ENCODE peak calls at places on chromosomes 13 and 19, in four cellular contexts. J, S, T and L are unnamed samples. For H4K20me1, the result is how much of the 10 kb centered on the place peaks cover.

GRCh38 chr13:37621811-37622361 is 23.3 kb upstream of the POSTN start:
- DNase-seq in T (no peak), S (no peak), J (no peak), L (no peak)

GRCh38 chr13:44013666-44014291 is 134.1 kb downstream of the LACC1 start:
- DNase-seq in S (no peak), T (no peak), J (no peak), L (no peak)

GRCh38 chr19:40523322-40524047 is 53.2 kb upstream of the SHKBP1 start:
- DNase-seq in J (peak), T (no peak), S (no peak), L (peak)

GRCh38 chr19:21434967-21435544 is 38.1 kb downstream of the ZNF493 start:
- DNase-seq in S (no peak), J (no peak), T (no peak), L (no peak)

GRCh38 chr13:24107955-24108614 is 52.4 kb upstream of the SPATA13 start:
- DNase-seq in T (no peak), S (no peak), J (no peak), L (no peak)

GRCh38 chr19:13241321-13242104 is 91.3 kb downstream of the IER2 start:
- DNase-seq in T (no peak), J (no peak), S (no peak), L (no peak)

GRCh38 chr13:49649244-49649962 is 21.1 kb downstream of the ARL11 start:
- DNase-seq in T (no peak), S (no peak), J (no peak), L (peak)

GRCh38 chr13:104769520-104769919 is 1703.3 kb upstream of the SLC10A2 start:
- DNase-seq in T (no peak), J (no peak), S (no peak), L (no peak)

GRCh38 chr13:111547726-111548273 is 227.4 kb downstream of the TEX29 start:
- DNase-seq in J (no peak), T (no peak), S (no peak), L (no peak)

DNA sequence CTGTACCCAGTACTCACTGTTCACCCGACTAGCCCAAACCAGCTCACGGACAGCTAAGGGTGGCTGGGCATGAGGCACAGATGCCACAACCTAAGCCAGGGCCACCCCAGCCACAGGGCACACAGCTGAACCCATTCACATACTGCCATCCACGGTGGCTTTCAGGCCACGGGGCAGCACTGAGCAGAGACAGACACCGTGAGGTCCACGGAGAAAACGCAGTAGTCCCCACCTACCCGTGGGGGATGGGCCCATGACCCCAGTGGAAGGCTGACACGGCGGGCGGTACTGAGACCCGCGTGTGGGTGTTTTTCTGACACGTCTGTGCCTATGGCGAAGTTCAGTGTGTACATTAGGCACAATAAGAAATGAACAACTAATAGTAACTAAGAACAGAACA is 25.5 kb downstream of the IZUMO4 start:
- DNase-seq in T (no peak), S (no peak), J (no peak), L (no peak)
- H4K20me1 ChIP-seq in T (under half), S (under half), J (under half), L (under half)

GRCh38 chr13:106156468-106156867 is 379.0 kb downstream of the EFNB2 start:
- DNase-seq in S (no peak), T (no peak), J (no peak), L (no peak)
- TF ChIP-seq SRF in S (no peak), T (no peak), J (no peak), L (no peak)

GRCh38 chr19:36212895-36213294 is 1.6 kb downstream of the ZNF565 start:
- DNase-seq in J (no peak), T (no peak), S (no peak), L (no peak)

GRCh38 chr19:36215276-36216171 is 618 bp downstream of the ZNF146 start:
- DNase-seq in J (peak), S (no peak), T (no peak), L (no peak)

GRCh38 chr19:36213793-36214387 is 575 bp downstream of the ZNF565 start:
- DNase-seq in J (no peak), T (no peak), S (no peak), L (no peak)

GRCh38 chr19:36210497-36210896 is 4.0 kb downstream of the ZNF565 start:
- DNase-seq in J (no peak), T (no peak), S (no peak), L (no peak)

DNA sequence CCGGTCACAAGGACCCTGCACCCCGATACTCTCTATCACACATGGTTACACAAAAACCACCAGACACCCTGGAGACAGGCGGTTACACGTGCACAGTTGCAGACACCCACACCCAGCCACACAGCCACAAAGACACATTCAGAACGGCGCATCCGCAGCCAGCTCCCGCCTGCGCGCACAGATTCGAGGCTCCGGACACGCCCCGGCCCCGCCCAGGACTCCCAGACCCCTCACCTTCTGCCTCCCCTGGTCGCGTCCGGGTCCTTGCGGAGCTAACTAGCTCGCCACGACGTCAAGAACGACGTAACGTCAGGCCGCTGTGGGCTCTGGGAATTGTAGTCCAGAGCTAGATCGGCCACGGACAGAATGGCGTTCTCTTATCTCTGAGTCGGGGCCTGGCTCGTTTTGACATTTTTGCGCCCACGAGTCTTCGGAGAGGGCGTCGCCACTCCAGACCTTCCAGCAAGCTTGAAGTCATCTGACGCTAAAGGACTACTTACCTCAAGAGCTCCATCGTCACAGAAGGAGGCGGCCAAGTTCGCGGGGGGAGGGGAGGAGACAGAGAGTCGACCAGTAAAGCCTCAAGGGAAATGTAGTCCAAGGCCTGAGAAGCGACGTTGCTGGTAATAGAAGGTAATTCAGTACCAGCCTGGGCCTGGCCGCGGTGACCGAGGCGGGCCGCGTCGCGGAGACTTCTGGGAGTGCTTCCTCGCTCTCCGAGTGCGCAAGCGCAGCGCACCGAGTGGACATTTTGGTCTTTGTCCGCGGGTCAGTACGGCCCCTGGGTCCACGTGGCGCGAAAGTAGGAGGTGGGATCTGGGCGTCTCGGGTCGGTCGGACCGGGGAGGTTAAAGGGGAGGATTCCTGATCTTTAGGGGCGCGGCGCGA is at the start of the genes ZNF146 and ZNF565:
- DNase-seq in T (peak), J (peak), S (peak), L (peak)
- TF ChIP-seq CBX5 in T (peak), J (no peak), S (no peak), L (peak)

GRCh38 chr19:38386300-38386967 is 1.4 kb downstream of the GGN start:
- DNase-seq in S (no peak), J (no peak), T (no peak), L (no peak)

GRCh38 chr19:38388310-38389100 is at the start of gene SPRED3:
- DNase-seq in J (peak), T (no peak), S (no peak), L (no peak)

GRCh38 chr19:38387550-38388309 is at the start of gene GGN:
- DNase-seq in T (no peak), S (peak), J (peak), L (peak)

GRCh38 chr19:38385804-38386257 is 2.0 kb downstream of the GGN start:
- DNase-seq in J (no peak), T (no peak), S (no peak), L (no peak)

DNA sequence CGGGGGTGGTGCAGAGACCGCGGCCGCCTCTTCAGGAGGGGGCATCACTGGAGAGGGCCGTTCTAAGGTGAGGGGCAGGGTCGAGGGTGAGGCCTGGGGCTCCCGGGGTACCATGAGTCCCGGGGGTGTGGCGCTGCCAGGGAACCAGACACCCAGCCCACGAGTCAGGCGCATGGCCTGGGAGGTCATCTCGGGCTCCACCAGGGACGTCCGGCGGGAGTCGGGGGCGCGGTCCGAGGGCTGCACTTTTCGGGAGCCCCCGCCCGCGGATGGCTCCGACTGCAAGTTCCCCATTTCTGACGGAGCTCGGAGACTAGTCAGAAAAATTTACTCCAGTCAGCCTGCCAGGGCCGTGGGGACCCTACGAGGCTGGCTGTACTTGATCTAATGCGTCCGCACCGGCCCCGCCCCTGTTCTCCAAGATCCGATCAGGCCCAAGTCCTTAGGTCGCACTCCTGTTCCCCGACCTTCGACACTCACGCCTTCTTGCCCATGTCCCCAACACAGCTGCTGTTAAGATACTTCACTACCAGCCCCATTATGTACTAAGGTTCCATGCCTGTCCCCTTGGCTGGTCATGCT is 775 bp downstream of the GGN start:
- DNase-seq in S (no peak), J (peak), T (no peak), L (no peak)
- H4K20me1 ChIP-seq in S (under half), J (under half), T (under half), L (under half)

DNA sequence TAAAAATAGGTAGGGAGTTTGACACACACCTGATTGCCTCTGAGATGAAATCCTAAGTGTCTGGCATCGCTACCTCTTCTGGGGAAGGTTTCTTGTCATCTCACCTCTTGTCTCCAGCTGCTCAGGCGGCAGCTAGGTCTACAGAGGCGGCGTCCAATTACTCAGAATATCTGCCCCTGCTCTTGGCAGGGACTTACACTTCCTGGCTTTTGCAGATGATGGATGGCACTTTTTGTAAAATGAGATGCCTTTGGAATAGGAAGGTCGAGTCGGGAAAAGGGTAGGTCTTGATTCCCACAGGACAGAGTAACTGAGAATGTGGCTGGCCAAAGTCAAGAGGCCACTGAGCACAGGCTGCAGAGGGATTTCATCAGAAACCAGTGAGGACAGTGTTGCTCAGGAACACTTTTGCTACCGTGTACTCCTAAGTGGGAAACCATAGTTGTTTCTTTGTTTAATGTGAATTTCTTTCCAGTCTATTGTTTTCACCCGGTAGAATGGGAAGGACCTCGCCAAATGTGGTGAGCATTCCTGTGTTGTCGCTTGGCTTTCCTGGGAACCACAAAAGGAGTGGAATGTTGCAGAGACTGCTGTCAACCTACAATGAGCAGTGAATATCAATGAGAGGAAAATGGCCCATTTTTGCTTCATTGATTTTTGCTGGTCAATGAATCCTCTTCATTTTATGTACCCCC is 383.7 kb downstream of the HS6ST3 start:
- DNase-seq in J (no peak), T (no peak), S (no peak), L (no peak)
- TF ChIP-seq SRF in J (no peak), T (no peak), S (no peak), L (no peak)

GRCh38 chr13:32530841-32531253 is 7.7 kb downstream of the N4BP2L2 start:
- DNase-seq in J (no peak), T (peak), S (no peak), L (no peak)
- TF ChIP-seq CBX5 in J (no peak), T (no peak), S (no peak), L (no peak)

GRCh38 chr19:1754651-1755466 is 1.6 kb downstream of the ONECUT3 start:
- DNase-seq in S (no peak), T (no peak), J (peak), L (no peak)
- H4K20me1 ChIP-seq in S (under half), T (under half), J (under half), L (under half)

DNA sequence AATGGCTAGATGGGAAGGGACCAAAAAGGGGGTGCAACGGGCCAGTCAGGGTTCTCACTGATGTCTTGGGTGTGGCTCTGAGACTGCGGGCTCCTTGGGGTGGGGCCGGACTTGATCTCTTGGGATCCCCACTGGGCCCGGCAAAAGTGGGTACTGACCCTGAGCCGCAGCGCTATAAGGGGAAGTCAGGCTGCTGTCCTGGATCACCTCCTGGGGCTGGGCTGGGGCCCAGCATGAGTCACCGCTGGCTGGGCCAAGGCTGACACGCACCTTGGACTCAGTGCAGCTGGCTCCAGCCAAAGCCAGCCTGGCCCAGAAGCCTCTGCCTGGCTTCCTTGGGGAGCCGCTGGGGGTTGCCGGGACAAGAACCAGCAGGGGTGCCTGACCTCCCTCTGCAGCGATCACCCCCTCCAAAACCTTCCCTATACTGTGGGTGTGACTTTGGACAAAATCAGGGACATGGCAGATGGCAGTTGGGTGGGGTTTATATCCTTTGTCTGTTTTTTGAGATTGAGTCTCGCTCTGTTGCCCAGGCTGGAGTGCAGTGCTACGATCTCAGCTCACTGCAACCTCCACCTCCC is 614 bp upstream of the IQCN start:
- DNase-seq in S (no peak), T (no peak), J (peak), L (peak)
- TF ChIP-seq SRF in S (no peak), T (no peak), J (no peak), L (no peak)